ENCODE peak calls at places on chromosomes 6 and 20, in five cellular contexts. One of them, this sample, is unnamed.
A peak's percentile ranks its signal among the peaks of the same experiment; 100 is the strongest.

GRCh38 chr6:47631248-47632196 is 66.9 kb upstream of the ADGRF4 start:
- DNase-seq in pancreas: no peak
- DNase-seq in OCI-LY7: peak; percentile 72
- DNase-seq in RWPE1: peak; percentile 44
- DNase-seq in sigmoid colon: no peak
- DNase-seq in this sample: no peak

GRCh38 chr6:82040405-82041221 is 206.9 kb downstream of the IBTK start:
- DNase-seq in RWPE1: peak; percentile 40
- DNase-seq in pancreas: peak; percentile 7
- DNase-seq in OCI-LY7: peak; percentile 24
- DNase-seq in sigmoid colon: no peak
- DNase-seq in this sample: no peak

GRCh38 chr6:37308084-37308817 is 45.5 kb upstream of the RNF8 start:
- DNase-seq in OCI-LY7: no peak
- DNase-seq in pancreas: no peak
- DNase-seq in sigmoid colon: no peak
- DNase-seq in RWPE1: no peak
- DNase-seq in this sample: peak; percentile 51

GRCh38 chr6:125957845-125958244 is 1.3 kb downstream of the HINT3 start:
- DNase-seq in OCI-LY7: no peak
- DNase-seq in sigmoid colon: no peak
- DNase-seq in RWPE1: peak; percentile 54
- DNase-seq in pancreas: no peak
- DNase-seq in this sample: no peak

GRCh38 chr20:63580796-63581461 is 6.9 kb upstream of the HELZ2 start:
- DNase-seq in pancreas: no peak
- DNase-seq in sigmoid colon: peak; percentile 57
- DNase-seq in OCI-LY7: peak; percentile 57
- DNase-seq in RWPE1: peak; percentile 92
- DNase-seq in this sample: no peak

GRCh38 chr6:31795616-31796298 is at the start of gene VARS1:
- DNase-seq in sigmoid colon: peak; percentile 96
- DNase-seq in pancreas: peak; percentile 90
- DNase-seq in OCI-LY7: peak; percentile 92
- DNase-seq in RWPE1: peak; percentile 93
- DNase-seq in this sample: peak; percentile 93

GRCh38 chr6:43940071-43940392 is 170.0 kb downstream of the VEGFA start:
- DNase-seq in OCI-LY7: no peak
- DNase-seq in RWPE1: no peak
- DNase-seq in sigmoid colon: peak; percentile 44
- DNase-seq in pancreas: no peak
- DNase-seq in this sample: no peak

GRCh38 chr20:48850681-48851299 is 23.0 kb upstream of the PREX1 start:
- DNase-seq in pancreas: no peak
- DNase-seq in OCI-LY7: no peak
- DNase-seq in sigmoid colon: no peak
- DNase-seq in RWPE1: no peak
- DNase-seq in this sample: no peak

GRCh38 chr20:5770987-5771318 is 20.8 kb downstream of the SHLD1 start:
- DNase-seq in pancreas: no peak
- DNase-seq in sigmoid colon: no peak
- DNase-seq in OCI-LY7: peak; percentile 50
- DNase-seq in RWPE1: no peak
- DNase-seq in this sample: no peak

GRCh38 chr20:28616354-28616753 is 2641.1 kb upstream of the DEFB115 start:
- DNase-seq in sigmoid colon: no peak
- DNase-seq in pancreas: no peak
- DNase-seq in OCI-LY7: no peak
- DNase-seq in RWPE1: no peak
- DNase-seq in this sample: no peak

DNA sequence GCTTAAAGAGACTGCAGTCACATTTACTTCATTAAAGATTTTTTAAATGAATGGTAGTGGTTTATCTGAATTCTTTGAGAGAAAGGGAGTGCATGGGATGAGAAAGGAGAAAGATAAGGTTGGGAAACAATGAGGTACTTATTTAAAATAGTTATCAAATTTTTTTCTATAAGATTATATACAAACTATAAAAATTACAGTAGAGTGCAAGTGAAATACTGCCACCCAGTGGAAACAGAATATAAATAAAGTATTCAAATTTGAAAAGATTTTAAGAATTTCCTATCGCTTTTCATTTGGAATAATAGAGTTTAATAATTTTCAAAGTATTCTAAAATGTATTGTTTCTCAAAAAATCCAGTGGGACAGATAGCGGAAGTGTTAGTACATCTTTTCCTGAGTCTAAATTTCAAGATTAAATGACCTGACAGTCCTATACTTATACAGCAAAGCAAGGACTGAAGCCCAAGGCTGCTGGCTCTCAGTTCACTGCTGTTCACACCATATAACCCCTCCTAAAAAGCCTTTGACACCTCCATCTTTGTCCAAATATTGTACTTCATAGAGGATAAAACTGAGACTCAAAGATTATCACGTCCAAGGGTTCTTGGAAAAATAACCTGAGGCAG is 31.1 kb downstream of the EPM2A start:
- DNase-seq in sigmoid colon: no peak
- DNase-seq in RWPE1: peak; percentile 8
- DNase-seq in OCI-LY7: peak; percentile 22
- DNase-seq in pancreas: no peak
- DNase-seq in this sample: no peak
- TF ChIP-seq CTCF in sigmoid colon: no peak
- TF ChIP-seq CTCF in RWPE1: peak; percentile 69
- TF ChIP-seq CTCF in OCI-LY7: peak; percentile 85
- TF ChIP-seq CTCF in pancreas: peak; percentile 33
- TF ChIP-seq CTCF in this sample: no peak

GRCh38 chr6:14316911-14317535 is 199.5 kb downstream of the CD83 start:
- DNase-seq in OCI-LY7: peak; percentile 48
- DNase-seq in RWPE1: no peak
- DNase-seq in pancreas: no peak
- DNase-seq in sigmoid colon: no peak
- DNase-seq in this sample: no peak
- TF ChIP-seq CTCF in OCI-LY7: peak; percentile 84
- TF ChIP-seq CTCF in RWPE1: no peak
- TF ChIP-seq CTCF in pancreas: no peak
- TF ChIP-seq CTCF in sigmoid colon: no peak
- TF ChIP-seq CTCF in this sample: no peak

DNA sequence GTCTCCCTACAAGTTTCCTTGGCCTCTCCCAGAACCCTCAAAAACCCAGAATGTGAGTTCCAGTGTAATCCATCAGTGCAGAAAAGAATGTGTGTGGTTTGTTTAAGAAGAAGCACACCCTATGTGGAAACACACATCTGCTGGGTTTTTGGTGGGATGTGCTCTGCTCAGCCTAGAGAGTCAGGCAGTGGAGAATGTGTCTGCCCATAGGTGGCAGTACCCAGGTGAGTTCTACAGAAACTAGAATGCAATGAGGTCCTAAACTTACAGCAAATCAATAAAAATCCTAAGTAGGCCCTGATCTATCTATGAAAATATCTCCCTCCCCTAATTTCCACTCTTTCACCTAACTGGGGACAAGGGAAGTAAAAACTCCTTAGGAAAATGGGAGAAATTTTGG is 437.3 kb downstream of the DHX35 start:
- DNase-seq in RWPE1: no peak
- DNase-seq in OCI-LY7: no peak
- DNase-seq in sigmoid colon: no peak
- DNase-seq in pancreas: no peak
- DNase-seq in this sample: no peak
- TF ChIP-seq CTCF in RWPE1: no peak
- TF ChIP-seq CTCF in OCI-LY7: peak; percentile 43
- TF ChIP-seq CTCF in sigmoid colon: no peak
- TF ChIP-seq CTCF in pancreas: no peak
- TF ChIP-seq CTCF in this sample: no peak

GRCh38 chr6:145887969-145888368 is 73.4 kb upstream of the FBXO30 start:
- DNase-seq in RWPE1: no peak
- DNase-seq in OCI-LY7: peak; percentile 64
- DNase-seq in pancreas: no peak
- DNase-seq in sigmoid colon: peak; percentile 63
- DNase-seq in this sample: no peak
- TF ChIP-seq CTCF in RWPE1: peak; percentile 43
- TF ChIP-seq CTCF in OCI-LY7: peak; percentile 98
- TF ChIP-seq CTCF in pancreas: no peak
- TF ChIP-seq CTCF in sigmoid colon: peak; percentile 56
- TF ChIP-seq CTCF in this sample: no peak

GRCh38 chr20:18307301-18307700 is 19.0 kb downstream of the ZNF133 start:
- DNase-seq in sigmoid colon: no peak
- DNase-seq in RWPE1: no peak
- DNase-seq in OCI-LY7: no peak
- DNase-seq in pancreas: no peak
- DNase-seq in this sample: no peak

GRCh38 chr20:18310592-18310991 is 22.3 kb downstream of the ZNF133 start:
- DNase-seq in OCI-LY7: no peak
- DNase-seq in pancreas: no peak
- DNase-seq in RWPE1: no peak
- DNase-seq in sigmoid colon: no peak
- DNase-seq in this sample: no peak

GRCh38 chr20:18299364-18299763 is 11.0 kb downstream of the ZNF133 start:
- DNase-seq in OCI-LY7: no peak
- DNase-seq in sigmoid colon: no peak
- DNase-seq in pancreas: no peak
- DNase-seq in RWPE1: no peak
- DNase-seq in this sample: no peak

GRCh38 chr20:18304618-18305017 is 16.3 kb downstream of the ZNF133 start:
- DNase-seq in RWPE1: no peak
- DNase-seq in pancreas: no peak
- DNase-seq in OCI-LY7: no peak
- DNase-seq in sigmoid colon: no peak
- DNase-seq in this sample: no peak
- TF ChIP-seq CTCF in RWPE1: no peak
- TF ChIP-seq CTCF in pancreas: no peak
- TF ChIP-seq CTCF in OCI-LY7: peak; percentile 63
- TF ChIP-seq CTCF in sigmoid colon: no peak
- TF ChIP-seq CTCF in this sample: no peak

This sample was measured in lung.